ENCODE peak calls at places on chromosomes 13 and 19, in four cellular contexts. K is brain microvascular endothelial cell, M is K562, D is psoas muscle. V is an unnamed sample. For H3K36me3, the result is how much of the 10 kb centered on the place peaks cover.

GRCh38 chr13:44755872-44756271 is 179.7 kb upstream of the TSC22D1 start:
- DNase-seq in M (no peak), D (no peak), K (peak), V (peak)

GRCh38 chr19:447816-448546 is 12.9 kb downstream of the SHC2 start:
- DNase-seq in M (no peak), D (no peak), K (no peak), V (no peak)

GRCh38 chr13:37648604-37649003 is 50.0 kb upstream of the POSTN start:
- DNase-seq in D (no peak), M (no peak), K (peak), V (no peak)

GRCh38 chr19:40960780-40961179 is 30.3 kb upstream of the CYP2B6 start:
- DNase-seq in D (no peak), M (no peak), K (no peak), V (no peak)

GRCh38 chr13:40452741-40453665 is 213.4 kb downstream of the FOXO1 start:
- DNase-seq in D (no peak), K (peak), M (no peak), V (no peak)

GRCh38 chr13:114108141-114108761 is 24.2 kb downstream of the RASA3 start:
- DNase-seq in K (no peak), M (no peak), D (peak), V (no peak)

GRCh38 chr13:114057131-114058050 is 75.0 kb downstream of the RASA3 start:
- DNase-seq in K (no peak), M (peak), D (no peak), V (no peak)

GRCh38 chr19:16398530-16399241 is 73.1 kb downstream of the EPS15L1 start:
- DNase-seq in D (peak), K (no peak), M (no peak), V (no peak)

GRCh38 chr13:47632311-47632710 is 368.8 kb downstream of the SUCLA2 start:
- DNase-seq in D (no peak), M (no peak), K (no peak), V (no peak)

GRCh38 chr19:39212377-39212742 is 8.3 kb upstream of the SYCN start:
- DNase-seq in D (no peak), M (peak), K (peak), V (no peak)

GRCh38 chr19:31448221-31448657 is 99.0 kb upstream of the TSHZ3 start:
- DNase-seq in K (peak), D (peak), M (no peak), V (peak)

GRCh38 chr13:46968450-46968849 is 71.6 kb upstream of the HTR2A start:
- DNase-seq in M (no peak), K (no peak), D (no peak), V (no peak)

GRCh38 chr19:33638167-33639033 is 16.6 kb downstream of the CHST8 start:
- DNase-seq in M (no peak), D (peak), K (no peak), V (no peak)

GRCh38 chr13:112990783-112991182 is 21.8 kb downstream of the MCF2L start:
- DNase-seq in D (no peak), K (no peak), M (no peak), V (no peak)

GRCh38 chr19:16121141-16121540 is 9.5 kb downstream of the RAB8A start:
- DNase-seq in K (no peak), D (no peak), M (no peak), V (no peak)

GRCh38 chr19:34277244-34277643 is 22.9 kb downstream of the GARRE1 start:
- DNase-seq in K (no peak), D (no peak), M (no peak), V (no peak)

GRCh38 chr19:12792853-12793289 is 1.6 kb downstream of the JUNB start:
- DNase-seq in M (no peak), D (no peak), K (no peak), V (no peak)

GRCh38 chr13:65926750-65927171 is 1303.4 kb downstream of the PCDH9 start:
- DNase-seq in K (no peak), M (peak), D (peak), V (no peak)

GRCh38 chr13:62512194-62513141 is 1096.8 kb upstream of the PCDH20 start:
- DNase-seq in D (no peak), K (peak), M (peak), V (no peak)

GRCh38 chr13:50375792-50376191 is 360.5 kb downstream of the KCNRG start:
- DNase-seq in K (peak), D (no peak), M (no peak), V (no peak)

GRCh38 chr13:113820813-113821651 is 42.8 kb downstream of the GAS6 start:
- DNase-seq in D (peak), M (peak), K (peak), V (peak)

GRCh38 chr19:12774588-12775555 is at the start of gene HOOK2:
- DNase-seq in M (no peak), K (no peak), D (no peak), V (no peak)

GRCh38 chr19:33693678-33694077 is 71.9 kb downstream of the CHST8 start:
- DNase-seq in K (no peak), M (no peak), D (no peak), V (no peak)

GRCh38 chr19:35138305-35138799 is 272 bp upstream of the FXYD1 start:
- DNase-seq in D (peak), K (no peak), M (no peak), V (no peak)

GRCh38 chr19:43741075-43741840 is 13.5 kb downstream of the SMG9 start:
- DNase-seq in K (no peak), D (no peak), M (no peak), V (no peak)

GRCh38 chr19:39083983-39084731 is at the start of gene ACP7:
- DNase-seq in K (no peak), D (no peak), M (no peak), V (no peak)

GRCh38 chr13:43058836-43059235 is 35.5 kb downstream of the DNAJC15 start:
- DNase-seq in D (no peak), M (no peak), K (peak), V (no peak)

GRCh38 chr19:45485301-45486077 is 11.4 kb downstream of the RTN2 start:
- DNase-seq in M (peak), K (peak), D (peak), V (peak)

GRCh38 chr13:100490692-100491091 is 97.9 kb downstream of the GGACT start:
- DNase-seq in M (no peak), D (no peak), K (no peak), V (no peak)

GRCh38 chr13:38624822-38625221 is 62.1 kb upstream of the FREM2 start:
- DNase-seq in M (no peak), D (no peak), K (no peak), V (no peak)

GRCh38 chr13:24692541-24692940 is 12.3 kb downstream of the ATP12A start:
- DNase-seq in D (peak), M (no peak), K (peak), V (no peak)

GRCh38 chr13:20190481-20191310 is 2.0 kb downstream of the GJB2 start:
- DNase-seq in D (no peak), K (peak), M (no peak), V (peak)

GRCh38 chr19:46420056-46420455 is 6.7 kb upstream of the CCDC8 start:
- DNase-seq in M (no peak), D (no peak), K (no peak), V (no peak)

DNA sequence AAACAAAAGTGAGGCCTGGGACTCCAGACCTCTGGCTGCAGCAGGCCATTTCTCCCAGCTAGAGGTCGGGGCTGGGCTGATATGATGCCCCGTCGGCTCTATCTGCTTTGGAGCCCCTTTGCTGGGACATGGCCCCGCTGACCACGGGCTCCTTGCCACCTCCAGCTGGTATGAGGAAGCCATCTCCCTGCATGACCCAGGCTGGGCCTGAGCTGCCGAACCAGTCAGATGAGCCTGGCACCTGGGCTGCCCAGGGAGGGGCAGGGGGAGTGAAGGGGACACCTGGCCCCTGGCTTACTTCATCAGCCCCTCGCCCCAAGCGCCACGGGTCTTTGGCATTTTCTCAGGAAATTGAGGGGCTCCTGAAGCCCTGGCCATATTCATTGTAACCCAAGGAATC is 7.8 kb downstream of the ZSWIM4 start:
- DNase-seq in M (no peak), D (no peak), K (no peak), V (no peak)
- H3K36me3 ChIP-seq in M (under half), D (under half), K (under half), V (under half)

GRCh38 chr19:54667217-54667616 is 4.4 kb downstream of the LILRB4 start:
- DNase-seq in D (no peak), K (no peak), M (no peak), V (no peak)

GRCh38 chr19:54673222-54673621 is 10.4 kb downstream of the LILRB4 start:
- DNase-seq in K (no peak), D (no peak), M (no peak), V (no peak)

GRCh38 chr19:54668353-54668752 is 5.6 kb downstream of the LILRB4 start:
- DNase-seq in D (no peak), M (no peak), K (no peak), V (no peak)

GRCh38 chr19:54674021-54674617 is 11.3 kb downstream of the LILRB4 start:
- DNase-seq in D (no peak), K (no peak), M (peak), V (no peak)

DNA sequence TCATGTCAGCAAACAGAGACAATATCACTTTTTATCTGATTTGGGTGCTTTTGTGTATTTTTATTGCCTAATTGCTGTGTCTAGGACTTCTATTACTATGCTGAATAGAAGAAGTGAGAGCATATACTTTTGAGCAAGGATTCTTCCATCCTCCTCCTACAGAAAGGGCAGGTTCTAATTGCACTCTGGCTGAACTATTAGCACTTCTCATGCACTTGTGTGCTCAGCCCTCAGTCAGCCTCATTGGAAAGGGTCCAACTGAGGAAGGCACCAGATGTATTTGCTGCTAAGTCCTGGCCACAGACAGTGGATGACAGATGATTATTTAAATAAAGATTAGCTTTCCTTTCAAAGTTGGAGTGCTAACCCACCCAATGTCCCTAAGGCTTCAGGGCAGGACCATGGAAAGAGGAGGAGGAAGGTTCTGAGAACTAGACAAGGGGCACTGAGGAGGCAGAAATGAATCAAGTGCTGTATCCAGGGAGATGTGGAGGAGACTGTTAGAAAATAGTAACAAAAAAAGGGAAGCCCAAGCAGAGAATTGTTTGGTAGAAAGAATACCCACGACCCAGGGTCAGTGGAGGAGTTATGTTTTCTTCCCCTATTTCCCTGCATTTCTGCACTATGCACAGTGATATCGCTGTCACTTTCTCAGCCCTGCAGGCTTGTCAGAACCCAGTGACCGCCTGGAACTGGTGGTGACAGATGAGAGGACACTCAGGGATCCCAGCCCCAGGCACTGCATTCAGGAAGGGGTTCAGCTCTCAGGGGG is 8.0 kb downstream of the LILRB4 start:
- DNase-seq in M (no peak), K (no peak), D (no peak), V (no peak)
- H3K36me3 ChIP-seq in M (under half), K (under half), D (under half), V (under half)

GRCh38 chr19:48915757-48916156 is 15.6 kb downstream of the NUCB1 start:
- DNase-seq in D (no peak), K (no peak), M (no peak), V (no peak)
- H3K36me3 ChIP-seq in D (under half), K (half or more), M (half or more), V (under half)

DNA sequence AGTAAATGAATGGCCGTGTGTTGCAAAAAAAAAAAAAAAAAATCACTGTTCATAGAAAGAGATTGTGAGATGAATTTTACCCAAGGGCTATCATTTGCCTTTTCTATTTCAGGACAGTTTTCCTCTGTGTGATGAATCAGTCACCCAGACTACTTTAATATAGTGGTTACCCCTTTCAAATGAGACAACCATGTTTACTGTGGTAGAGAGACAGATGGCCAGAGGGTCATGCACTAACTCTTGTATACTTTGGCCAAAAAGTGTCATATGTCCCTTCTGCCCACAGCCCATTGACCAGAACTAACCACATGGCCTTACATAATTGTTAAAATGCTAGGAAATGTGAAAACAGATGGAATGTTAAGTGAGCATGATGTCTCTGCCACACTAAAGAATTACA is 498.7 kb downstream of the DACH1 start:
- DNase-seq in M (no peak), K (no peak), D (no peak), V (no peak)
- H3K36me3 ChIP-seq in M (under half), K (under half), D (under half), V (under half)

GRCh38 chr19:5996102-5996501 is 18.2 kb upstream of the RANBP3 start:
- DNase-seq in K (no peak), D (no peak), M (no peak), V (no peak)
- H3K36me3 ChIP-seq in K (under half), D (under half), M (under half), V (under half)

GRCh38 chr19:9148687-9149086 is 8.5 kb downstream of the ZNF317 start:
- DNase-seq in M (no peak), D (no peak), K (no peak), V (no peak)
- H3K36me3 ChIP-seq in M (half or more), D (under half), K (under half), V (under half)

GRCh38 chr19:11111117-11111770 is 22.0 kb downstream of the LDLR start:
- DNase-seq in D (no peak), M (no peak), K (no peak), V (no peak)
- H3K36me3 ChIP-seq in D (under half), M (half or more), K (half or more), V (under half)

GRCh38 chr19:17725422-17726078 is 6.3 kb downstream of the MAP1S start:
- DNase-seq in M (peak), K (no peak), D (no peak), V (no peak)
- H3K36me3 ChIP-seq in M (half or more), K (half or more), D (under half), V (under half)